ENCODE peak calls at places on chromosome 11, in five cellular contexts. G is fibroblast of lung, F is gastrocnemius medialis, M is H9, K is pancreas. R is an unnamed sample. For H3K4me1, the result is how much of the 10 kb centered on the place peaks cover.

GRCh38 chr11:9459573-9460321 is 1.1 kb upstream of the ZNF143 start:
- DNase-seq in F (no peak), K (no peak), G (peak), M (no peak), R (no peak)

GRCh38 chr11:9250139-9250582 is 15.0 kb downstream of the DENND5A start:
- DNase-seq in M (no peak), K (no peak), F (no peak), G (peak), R (no peak)

GRCh38 chr11:100739636-100740035 is 52.5 kb downstream of the ARHGAP42 start:
- DNase-seq in G (peak), M (no peak), F (no peak), K (no peak), R (no peak)

GRCh38 chr11:57567210-57567511 is 311 bp downstream of the UBE2L6 start:
- DNase-seq in K (no peak), F (no peak), G (no peak), M (no peak), R (no peak)

GRCh38 chr11:69697861-69698260 is 6.0 kb downstream of the FGF19 start:
- DNase-seq in M (no peak), G (no peak), K (no peak), F (no peak), R (no peak)

GRCh38 chr11:86719781-86720463 is 47.5 kb upstream of the ME3 start:
- DNase-seq in K (no peak), M (no peak), G (peak), F (no peak), R (no peak)

GRCh38 chr11:114307524-114308203 is 11.5 kb downstream of the NNMT start:
- DNase-seq in G (peak), K (no peak), M (no peak), F (peak), R (no peak)

GRCh38 chr11:61072316-61073109 is 29.8 kb upstream of the CD5 start:
- DNase-seq in G (no peak), F (no peak), M (no peak), K (no peak), R (no peak)

GRCh38 chr11:33643167-33643817 is 57.3 kb downstream of the C11orf91 start:
- DNase-seq in G (no peak), F (no peak), K (no peak), M (no peak), R (no peak)

GRCh38 chr11:10439924-10440323 is 15.1 kb upstream of the AMPD3 start:
- DNase-seq in M (no peak), K (no peak), F (no peak), G (no peak), R (no peak)

GRCh38 chr11:118014022-118014421 is 27.8 kb downstream of the IL10RA start:
- DNase-seq in F (no peak), M (no peak), G (no peak), K (no peak), R (no peak)

GRCh38 chr11:100152751-100153150 is 534.3 kb upstream of the ARHGAP42 start:
- DNase-seq in K (no peak), F (no peak), G (no peak), M (no peak), R (no peak)

GRCh38 chr11:118605116-118605867 is 2.1 kb upstream of the PHLDB1 start:
- DNase-seq in G (peak), F (peak), M (no peak), K (no peak), R (peak)

GRCh38 chr11:47257518-47258316 is at the start of gene NR1H3:
- DNase-seq in K (peak), M (peak), F (peak), G (peak), R (peak)

GRCh38 chr11:78685156-78685555 is 110.5 kb upstream of the NARS2 start:
- DNase-seq in M (no peak), F (no peak), K (no peak), G (no peak), R (no peak)

GRCh38 chr11:114059278-114059983 is at the start of gene ZBTB16:
- DNase-seq in M (peak), K (peak), G (no peak), F (peak), R (peak)

GRCh38 chr11:46278387-46279173 is 1.1 kb downstream of the CREB3L1 start:
- DNase-seq in M (peak), F (no peak), K (peak), G (peak), R (peak)

GRCh38 chr11:45844822-45845573 is 2.3 kb upstream of the CRY2 start:
- DNase-seq in K (no peak), M (no peak), G (no peak), F (no peak), R (no peak)

GRCh38 chr11:76706667-76707066 is 36.1 kb upstream of the LRRC32 start:
- DNase-seq in G (no peak), M (no peak), F (no peak), K (no peak), R (no peak)

GRCh38 chr11:85316967-85317366 is 310.2 kb downstream of the DLG2 start:
- DNase-seq in M (no peak), G (no peak), F (no peak), K (no peak), R (no peak)

GRCh38 chr11:27237641-27238040 is 125.4 kb downstream of the CCDC34 start:
- DNase-seq in K (no peak), F (no peak), G (no peak), M (no peak), R (peak)

GRCh38 chr11:80443177-80443576 is 1002.3 kb upstream of the TENM4 start:
- DNase-seq in K (no peak), G (no peak), F (no peak), M (no peak), R (no peak)

GRCh38 chr11:5107285-5107684 is 30.9 kb downstream of the OR52A5 start:
- DNase-seq in F (no peak), G (no peak), K (no peak), M (no peak), R (no peak)

GRCh38 chr11:46272816-46273427 is 4.5 kb upstream of the CREB3L1 start:
- DNase-seq in F (no peak), G (peak), M (no peak), K (peak), R (peak)

GRCh38 chr11:64767344-64768299 is 7.8 kb upstream of the PYGM start:
- DNase-seq in G (peak), M (peak), F (no peak), K (peak), R (peak)

GRCh38 chr11:64285885-64286800 is 495 bp downstream of the GPR137 start:
- DNase-seq in M (no peak), F (no peak), K (peak), G (no peak), R (peak)

GRCh38 chr11:64518928-64519327 is 72.1 kb upstream of the SLC22A12 start:
- DNase-seq in G (no peak), M (no peak), K (no peak), F (no peak), R (no peak)

GRCh38 chr11:116539211-116539610 is 233.6 kb downstream of the BUD13 start:
- DNase-seq in M (no peak), F (no peak), K (no peak), G (no peak), R (no peak)

GRCh38 chr11:128235446-128235845 is 351.9 kb downstream of the ETS1 start:
- DNase-seq in G (peak), M (no peak), K (no peak), F (no peak), R (no peak)

GRCh38 chr11:125949271-125950177 is 3.7 kb downstream of the VSIG10L2 start:
- DNase-seq in F (no peak), K (no peak), G (no peak), M (no peak), R (no peak)

GRCh38 chr11:83336993-83337392 is 50.8 kb upstream of the CCDC90B start:
- DNase-seq in G (no peak), M (no peak), F (no peak), K (no peak), R (no peak)

GRCh38 chr11:78181155-78181554 is 7.3 kb downstream of the KCTD21 start:
- DNase-seq in F (no peak), K (no peak), G (no peak), M (no peak), R (no peak)

GRCh38 chr11:26297179-26297970 is 34.6 kb upstream of the ANO3 start:
- DNase-seq in G (peak), K (peak), F (no peak), M (no peak), R (no peak)

GRCh38 chr11:76152086-76152658 is 54.1 kb downstream of the WNT11 start:
- DNase-seq in M (peak), F (peak), K (peak), G (peak), R (peak)

GRCh38 chr11:105092255-105093239 is 47.0 kb downstream of the CARD18 start:
- DNase-seq in G (peak), K (no peak), M (no peak), F (no peak), R (no peak)
- TF ChIP-seq CTCF in G (no peak), K (no peak), M (no peak), F (no peak), R (no peak)

GRCh38 chr11:115501895-115502589 is 2.2 kb downstream of the CADM1 start:
- DNase-seq in K (no peak), M (no peak), F (no peak), G (peak), R (no peak)

GRCh38 chr11:115501504-115501894 is 2.7 kb downstream of the CADM1 start:
- DNase-seq in K (no peak), F (no peak), M (no peak), G (no peak), R (no peak)

GRCh38 chr11:115499241-115499799 is 4.9 kb downstream of the CADM1 start:
- DNase-seq in M (no peak), F (no peak), K (no peak), G (peak), R (no peak)

GRCh38 chr11:115499891-115500290 is 4.3 kb downstream of the CADM1 start:
- DNase-seq in G (no peak), K (no peak), F (no peak), M (no peak), R (no peak)

DNA sequence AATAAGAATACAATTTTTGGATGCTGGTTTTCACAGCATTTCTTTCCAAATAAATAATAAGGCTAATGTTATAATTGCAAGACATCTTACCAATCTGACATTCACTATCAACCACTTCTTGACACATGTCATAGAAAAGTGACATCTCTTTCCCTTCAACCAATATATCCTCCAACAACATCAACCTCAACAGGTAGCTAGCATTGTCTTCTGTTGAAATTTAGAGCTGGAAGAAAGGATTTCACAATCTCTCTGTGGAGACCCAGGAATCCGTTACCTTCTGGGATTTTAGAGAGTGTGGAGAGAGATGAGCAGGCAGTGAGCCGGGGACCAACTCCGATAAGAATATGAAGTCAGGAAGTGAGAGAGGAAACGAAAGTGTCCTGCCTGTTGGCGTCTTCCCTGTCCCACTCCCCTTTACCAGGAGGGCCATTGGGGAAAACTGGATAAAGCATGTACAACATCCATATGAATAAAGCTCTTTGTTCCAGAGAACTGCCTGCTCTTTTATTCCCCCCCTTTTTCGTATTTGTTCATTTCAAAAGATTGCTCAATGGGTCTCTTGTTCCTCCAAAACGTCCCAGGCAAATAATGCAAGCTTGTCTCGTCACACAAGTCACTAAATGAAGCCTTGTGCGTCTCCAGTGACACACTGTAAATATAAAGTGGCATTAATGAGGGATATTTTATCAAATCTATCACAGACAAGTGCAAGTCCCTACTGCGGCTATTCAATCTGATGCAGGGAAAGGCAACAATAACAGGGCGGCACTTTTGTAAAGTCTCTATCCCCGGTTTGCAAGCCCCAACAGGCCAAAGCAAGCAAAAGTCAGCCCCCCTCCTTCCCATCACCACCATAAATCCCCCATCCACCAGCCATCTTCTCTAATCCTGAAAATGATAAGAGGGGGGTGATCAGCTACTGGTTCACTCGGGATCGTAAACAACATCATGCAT is 3.4 kb downstream of the CADM1 start:
- DNase-seq in G (no peak), K (no peak), F (no peak), M (no peak), R (no peak)
- H3K4me1 ChIP-seq in G (under half), K (under half), F (under half), M (under half), R (under half)

GRCh38 chr11:8047382-8047781 is 33.6 kb upstream of the TUB start:
- DNase-seq in K (no peak), M (peak), F (no peak), G (no peak), R (no peak)

GRCh38 chr11:8041576-8041975 is 39.4 kb upstream of the TUB start:
- DNase-seq in F (no peak), M (peak), K (no peak), G (no peak), R (no peak)

GRCh38 chr11:8049084-8049483 is 31.9 kb upstream of the TUB start:
- DNase-seq in G (no peak), K (no peak), F (no peak), M (peak), R (no peak)

GRCh38 chr11:8043756-8044155 is 37.3 kb upstream of the TUB start:
- DNase-seq in F (no peak), K (no peak), M (no peak), G (no peak), R (no peak)

DNA sequence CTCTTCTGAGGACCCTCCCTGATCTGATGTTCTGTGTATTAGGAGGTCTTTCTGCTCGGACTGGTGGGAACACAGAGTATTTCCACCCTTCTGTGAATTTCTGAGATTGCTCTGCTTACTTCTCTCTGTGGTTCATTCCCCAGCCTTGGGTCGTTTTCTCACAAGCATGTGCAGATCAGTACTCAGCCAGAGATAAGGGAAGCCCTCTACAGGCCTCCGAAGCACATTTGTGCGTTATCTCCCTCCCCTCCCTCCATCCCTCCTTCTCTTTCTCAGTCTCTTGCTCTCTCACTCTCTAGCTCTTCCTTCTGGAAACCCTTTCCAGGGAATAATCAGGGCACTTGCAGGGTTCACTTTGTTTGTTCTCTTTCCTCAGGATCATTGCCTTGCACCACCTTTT is 35.2 kb upstream of the TUB start:
- DNase-seq in M (peak), F (no peak), G (no peak), K (no peak), R (no peak)
- TF ChIP-seq CTCF in M (no peak), F (no peak), G (no peak), K (no peak), R (no peak)

DNA sequence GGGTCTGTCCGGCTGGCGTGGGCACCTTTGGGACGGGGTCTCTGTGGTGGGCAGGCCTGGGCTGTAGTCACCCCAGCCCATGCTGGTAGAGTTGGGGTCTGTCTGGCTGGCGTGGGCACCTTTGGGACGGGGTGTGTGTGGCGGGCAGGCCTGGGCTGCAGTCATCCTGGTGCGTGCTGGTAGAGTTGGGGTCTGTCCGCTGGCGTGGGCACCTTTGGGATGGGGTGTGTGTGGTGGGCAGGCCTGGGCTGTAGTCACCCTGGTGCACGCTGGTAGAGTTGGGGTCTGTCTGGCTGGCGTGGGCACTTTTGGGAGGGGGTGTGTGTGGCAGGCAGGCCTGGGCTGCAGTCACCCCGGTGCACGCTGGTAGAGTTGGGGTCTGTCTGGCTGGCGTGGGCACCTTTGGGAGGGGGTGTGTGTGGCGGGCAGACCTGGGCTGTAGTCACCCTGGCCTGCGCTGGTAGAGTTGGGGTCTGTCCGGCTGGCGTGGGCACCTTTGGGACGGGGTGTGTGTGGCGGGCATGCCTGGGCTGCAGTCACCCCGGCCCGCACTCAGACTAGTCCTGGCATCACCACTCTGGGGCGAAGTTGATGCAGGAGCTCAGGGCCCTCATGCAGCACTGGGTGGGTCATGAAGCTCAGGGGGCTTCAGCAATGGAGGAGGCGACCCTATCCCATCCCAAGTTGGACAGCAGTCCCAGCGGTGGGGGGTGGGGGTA is 19.3 kb downstream of the PRR33 start:
- DNase-seq in G (no peak), F (no peak), K (no peak), M (no peak), R (peak)
- H3K4me1 ChIP-seq in G (under half), F (under half), K (under half), M (under half), R (under half)

DNA sequence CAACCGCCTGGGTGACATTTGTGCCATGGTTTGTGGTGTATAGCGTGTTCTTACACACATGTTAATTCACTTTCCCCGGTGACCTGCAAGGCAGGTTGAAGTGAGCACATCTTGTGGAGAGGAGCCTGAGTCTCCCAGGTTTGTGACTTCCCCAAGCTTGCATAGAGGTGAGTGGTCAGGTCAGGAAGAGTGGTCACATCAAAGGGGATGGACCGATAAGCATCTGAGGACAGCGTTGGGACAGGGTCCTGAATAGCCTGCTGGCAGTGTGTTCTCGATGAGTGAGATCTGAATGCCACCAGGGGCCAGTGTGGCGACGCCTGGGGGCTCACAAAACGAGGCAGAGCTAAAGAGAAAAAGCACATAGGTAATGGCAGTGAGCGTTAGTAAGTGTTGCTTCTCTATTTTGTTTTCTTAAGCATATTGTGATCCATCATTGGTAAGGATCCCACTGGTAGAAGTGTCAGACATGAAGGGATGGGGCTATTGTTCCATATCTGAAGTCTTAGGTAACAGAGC is 154.6 kb downstream of the GRIK4 start:
- DNase-seq in K (no peak), G (no peak), M (peak), F (no peak), R (no peak)
- TF ChIP-seq CTCF in K (no peak), G (no peak), M (peak), F (no peak), R (no peak)

R was measured in mucosa of descending colon.